ENCODE peak calls at places on chromosome 14, in nine cellular contexts. K is PC-3, J is K562, M is body of pancreas, G is ovary, U is GM23248, F is AG04450, H is neural progenitor cell, P is sigmoid colon. W is an unnamed sample.

GRCh38 chr14:53295985-53296582 is 143.0 kb upstream of the DDHD1 start:
- DNase-seq in K (peak), J (peak), M (no peak), G (no peak), U (peak), F (no peak), H (peak), P (no peak), W (no peak)

GRCh38 chr14:89013098-89013504 is 188.7 kb downstream of the TTC8 start:
- DNase-seq in K (peak), J (peak), M (peak), G (no peak), U (peak), F (no peak), H (peak), P (no peak), W (no peak)

GRCh38 chr14:31717294-31718085 is 156.3 kb downstream of the NUBPL start:
- DNase-seq in K (no peak), J (no peak), M (peak), G (no peak), U (no peak), F (no peak), H (no peak), P (no peak), W (no peak)

GRCh38 chr14:90378249-90378648 is 18.6 kb upstream of the CALM1 start:
- DNase-seq in K (no peak), J (no peak), M (no peak), G (no peak), U (no peak), F (no peak), H (no peak), P (no peak), W (no peak)

GRCh38 chr14:37591941-37592287 is 3.1 kb downstream of the FOXA1 start:
- DNase-seq in K (peak), J (no peak), M (no peak), G (no peak), U (no peak), F (no peak), H (peak), P (no peak), W (no peak)

GRCh38 chr14:70181276-70181675 is 7.5 kb downstream of the SLC8A3 start:
- DNase-seq in K (no peak), J (no peak), M (no peak), G (no peak), U (no peak), F (no peak), H (no peak), P (no peak), W (no peak)

GRCh38 chr14:63474844-63475243 is 68.3 kb downstream of the PPP2R5E start:
- DNase-seq in K (no peak), J (no peak), M (no peak), G (no peak), U (no peak), F (no peak), H (no peak), P (no peak), W (no peak)

GRCh38 chr14:39912192-39913100 is 480.2 kb upstream of the FBXO33 start:
- DNase-seq in K (no peak), J (no peak), M (no peak), G (no peak), U (no peak), F (no peak), H (no peak), P (no peak), W (no peak)

GRCh38 chr14:67644428-67644827 is 24.7 kb downstream of the ARG2 start:
- DNase-seq in K (no peak), J (no peak), M (no peak), G (no peak), U (no peak), F (no peak), H (no peak), P (no peak), W (no peak)

GRCh38 chr14:63210812-63211211 is 6.6 kb downstream of the RHOJ start:
- DNase-seq in K (no peak), J (no peak), M (no peak), G (no peak), U (no peak), F (no peak), H (no peak), P (no peak), W (no peak)

GRCh38 chr14:88321692-88322504 is 1.2 kb downstream of the KCNK10 start:
- DNase-seq in K (no peak), J (no peak), M (no peak), G (no peak), U (no peak), F (no peak), H (peak), P (no peak), W (no peak)

GRCh38 chr14:106556665-106557289 is 1030.4 kb downstream of the TMEM121 start:
- DNase-seq in K (peak), J (peak), M (peak), G (peak), U (no peak), F (no peak), H (no peak), P (no peak), W (peak)

GRCh38 chr14:96735509-96735908 is 61.7 kb upstream of the VRK1 start:
- DNase-seq in K (no peak), J (no peak), M (no peak), G (no peak), U (no peak), F (no peak), H (no peak), P (no peak), W (no peak)

GRCh38 chr14:71187633-71188356 is 280.5 kb downstream of the PCNX1 start:
- DNase-seq in K (peak), J (no peak), M (peak), G (no peak), U (no peak), F (no peak), H (peak), P (no peak), W (no peak)

DNA sequence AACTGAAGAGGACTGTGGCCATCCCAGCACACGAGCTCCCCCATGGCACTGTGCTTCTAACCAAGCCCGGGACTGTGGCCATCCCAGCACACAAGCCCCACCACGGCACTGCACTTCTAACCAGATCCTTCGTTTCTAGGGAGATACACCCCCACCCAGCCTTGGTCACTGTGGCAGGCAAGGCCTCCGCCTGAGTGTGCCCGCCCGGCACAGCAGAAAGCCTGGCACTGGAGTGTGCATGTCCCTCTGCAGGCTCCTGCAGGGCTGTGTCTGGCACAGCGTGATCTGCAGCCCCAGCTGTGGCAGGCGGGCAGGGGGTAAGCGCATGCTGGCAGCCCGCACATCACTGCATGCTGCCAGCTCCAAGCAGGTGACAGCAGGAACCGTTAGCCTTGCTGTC is 49.8 kb downstream of the CCDC85C start:
- DNase-seq in K (no peak), J (no peak), M (peak), G (no peak), U (no peak), F (no peak), H (no peak), P (no peak), W (no peak)
- H3K27ac ChIP-seq in K (no peak), J (no peak), M (peak), G (no peak), U (no peak), F (no peak), H (no peak), P (peak), W (no peak)

GRCh38 chr14:22713631-22713950 is 52.9 kb upstream of the OXA1L start:
- DNase-seq in K (no peak), J (no peak), M (no peak), G (no peak), U (no peak), F (no peak), H (no peak), P (no peak), W (no peak)
- H3K4me3 ChIP-seq in K (peak), J (no peak), M (no peak), G (no peak), U (peak), F (no peak), H (peak), P (peak), W (no peak)

GRCh38 chr14:104572024-104572623 is 7.4 kb upstream of the C14orf180 start:
- DNase-seq in K (no peak), J (no peak), M (no peak), G (no peak), U (no peak), F (no peak), H (no peak), P (no peak), W (no peak)
- H3K27ac ChIP-seq in K (no peak), J (no peak), M (no peak), G (no peak), U (no peak), F (no peak), H (no peak), P (no peak), W (no peak)

DNA sequence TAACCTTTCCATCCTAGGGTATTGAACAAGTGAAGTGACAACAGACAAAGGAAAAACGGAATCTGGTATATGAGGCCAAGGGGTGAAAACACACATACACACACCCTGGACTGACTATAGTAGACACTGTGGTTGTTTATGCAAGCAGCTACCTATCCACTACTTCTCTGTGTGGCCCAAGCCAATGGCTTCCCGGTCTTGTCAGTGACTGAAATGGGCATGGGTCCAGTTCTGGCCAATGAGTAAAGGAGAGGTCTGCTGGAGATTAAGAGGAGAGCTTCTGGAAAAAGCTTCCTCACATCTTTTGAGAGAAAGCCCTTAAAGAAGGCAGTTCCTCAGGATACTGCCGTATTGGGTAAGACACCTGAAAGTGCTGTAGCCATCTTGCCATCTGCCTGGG is 19.3 kb downstream of the MBIP start:
- DNase-seq in K (no peak), J (no peak), M (peak), G (no peak), U (peak), F (no peak), H (no peak), P (no peak), W (no peak)
- H3K4me3 ChIP-seq in K (no peak), J (no peak), M (no peak), G (no peak), U (no peak), F (no peak), H (no peak), P (no peak), W (no peak)

DNA sequence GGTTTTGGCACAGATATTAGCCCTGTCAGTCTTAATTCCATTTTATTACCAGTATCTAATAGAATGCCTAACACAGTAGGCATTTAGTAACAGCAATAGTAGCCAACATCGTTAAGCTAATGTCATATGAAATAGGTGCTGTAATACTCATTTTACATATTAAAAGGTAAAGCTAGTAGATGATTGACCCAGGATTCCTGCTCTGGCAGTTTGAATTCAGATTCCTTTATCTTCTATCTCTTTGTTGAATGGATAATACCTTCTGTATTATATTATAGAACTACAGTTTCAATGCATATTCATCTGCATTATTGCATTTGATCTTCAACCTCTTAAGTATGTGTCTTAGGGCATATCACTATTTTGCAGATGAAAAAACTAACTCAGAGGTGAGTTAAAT is 2.9 kb downstream of the ATL1 start:
- DNase-seq in K (no peak), J (no peak), M (no peak), G (no peak), U (no peak), F (no peak), H (no peak), P (no peak), W (no peak)
- H3K27ac ChIP-seq in K (no peak), J (no peak), M (no peak), G (no peak), U (no peak), F (no peak), H (no peak), P (no peak), W (no peak)

GRCh38 chr14:75430526-75430925 is 2.7 kb downstream of the JDP2 start:
- DNase-seq in K (no peak), J (no peak), M (peak), G (peak), U (peak), F (no peak), H (no peak), P (no peak), W (no peak)
- H3K4me3 ChIP-seq in K (no peak), J (no peak), M (no peak), G (no peak), U (peak), F (peak), H (no peak), P (peak), W (peak)

W was measured in spleen.